ENCODE peak calls at places on chromosomes 2 and 18, in ten cellular contexts. One of them, this sample, is unnamed.

GRCh38 chr2:121722479-121722878 is 14.2 kb downstream of the NIFK start:
- DNase-seq in tibial artery: no peak
- DNase-seq in stimulated activated CD8-positive, alpha-beta memory T cell treated with anti-CD3 and anti-CD28 coated beads, Interleukin-4, amount 100 ng/mL, for 1 hour: no peak
- DNase-seq in sigmoid colon: no peak
- DNase-seq in AG20443: peak
- DNase-seq in NCI-H446: no peak
- DNase-seq in NCI-H1092: no peak
- DNase-seq in glomerular endothelial cell: no peak
- DNase-seq in CD4-positive, CD25-positive, alpha-beta regulatory T cell: no peak
- DNase-seq in RKO: peak
- DNase-seq in this sample: peak

GRCh38 chr2:196480653-196481322 is 158.7 kb upstream of the CCDC150 start:
- DNase-seq in tibial artery: no peak
- DNase-seq in stimulated activated CD8-positive, alpha-beta memory T cell treated with anti-CD3 and anti-CD28 coated beads, Interleukin-4, amount 100 ng/mL, for 1 hour: no peak
- DNase-seq in sigmoid colon: no peak
- DNase-seq in AG20443: no peak
- DNase-seq in NCI-H446: peak
- DNase-seq in NCI-H1092: no peak
- DNase-seq in glomerular endothelial cell: no peak
- DNase-seq in CD4-positive, CD25-positive, alpha-beta regulatory T cell: no peak
- DNase-seq in RKO: no peak
- DNase-seq in this sample: no peak

GRCh38 chr2:11097038-11097720 is 58.1 kb upstream of the SLC66A3 start:
- DNase-seq in tibial artery: no peak
- DNase-seq in stimulated activated CD8-positive, alpha-beta memory T cell treated with anti-CD3 and anti-CD28 coated beads, Interleukin-4, amount 100 ng/mL, for 1 hour: no peak
- DNase-seq in sigmoid colon: no peak
- DNase-seq in AG20443: peak
- DNase-seq in NCI-H446: no peak
- DNase-seq in NCI-H1092: no peak
- DNase-seq in glomerular endothelial cell: no peak
- DNase-seq in CD4-positive, CD25-positive, alpha-beta regulatory T cell: no peak
- DNase-seq in RKO: peak
- DNase-seq in this sample: peak

GRCh38 chr18:45738660-45739059 is 14.7 kb downstream of the SLC14A1 start:
- DNase-seq in tibial artery: no peak
- DNase-seq in stimulated activated CD8-positive, alpha-beta memory T cell treated with anti-CD3 and anti-CD28 coated beads, Interleukin-4, amount 100 ng/mL, for 1 hour: no peak
- DNase-seq in sigmoid colon: no peak
- DNase-seq in AG20443: no peak
- DNase-seq in NCI-H446: no peak
- DNase-seq in NCI-H1092: no peak
- DNase-seq in glomerular endothelial cell: no peak
- DNase-seq in CD4-positive, CD25-positive, alpha-beta regulatory T cell: no peak
- DNase-seq in RKO: no peak
- DNase-seq in this sample: no peak

GRCh38 chr2:88452980-88453582 is 588 bp upstream of the FOXI3 start:
- DNase-seq in tibial artery: no peak
- DNase-seq in stimulated activated CD8-positive, alpha-beta memory T cell treated with anti-CD3 and anti-CD28 coated beads, Interleukin-4, amount 100 ng/mL, for 1 hour: no peak
- DNase-seq in sigmoid colon: no peak
- DNase-seq in AG20443: no peak
- DNase-seq in NCI-H446: no peak
- DNase-seq in NCI-H1092: no peak
- DNase-seq in glomerular endothelial cell: peak
- DNase-seq in CD4-positive, CD25-positive, alpha-beta regulatory T cell: no peak
- DNase-seq in RKO: no peak
- DNase-seq in this sample: peak

GRCh38 chr2:228180126-228181097 is 1.1 kb downstream of the SPHKAP start:
- DNase-seq in tibial artery: no peak
- DNase-seq in stimulated activated CD8-positive, alpha-beta memory T cell treated with anti-CD3 and anti-CD28 coated beads, Interleukin-4, amount 100 ng/mL, for 1 hour: no peak
- DNase-seq in sigmoid colon: no peak
- DNase-seq in AG20443: peak
- DNase-seq in NCI-H446: peak
- DNase-seq in NCI-H1092: peak
- DNase-seq in glomerular endothelial cell: no peak
- DNase-seq in CD4-positive, CD25-positive, alpha-beta regulatory T cell: no peak
- DNase-seq in RKO: no peak
- DNase-seq in this sample: no peak

GRCh38 chr2:30029804-30030203 is 108.4 kb upstream of the ALK start:
- DNase-seq in tibial artery: no peak
- DNase-seq in stimulated activated CD8-positive, alpha-beta memory T cell treated with anti-CD3 and anti-CD28 coated beads, Interleukin-4, amount 100 ng/mL, for 1 hour: no peak
- DNase-seq in sigmoid colon: no peak
- DNase-seq in AG20443: no peak
- DNase-seq in NCI-H446: no peak
- DNase-seq in NCI-H1092: no peak
- DNase-seq in glomerular endothelial cell: no peak
- DNase-seq in CD4-positive, CD25-positive, alpha-beta regulatory T cell: no peak
- DNase-seq in RKO: no peak
- DNase-seq in this sample: no peak

GRCh38 chr18:79068299-79068945 is 772 bp upstream of the ATP9B start:
- DNase-seq in tibial artery: no peak
- DNase-seq in stimulated activated CD8-positive, alpha-beta memory T cell treated with anti-CD3 and anti-CD28 coated beads, Interleukin-4, amount 100 ng/mL, for 1 hour: no peak
- DNase-seq in sigmoid colon: no peak
- DNase-seq in AG20443: no peak
- DNase-seq in NCI-H446: no peak
- DNase-seq in NCI-H1092: no peak
- DNase-seq in glomerular endothelial cell: no peak
- DNase-seq in CD4-positive, CD25-positive, alpha-beta regulatory T cell: peak
- DNase-seq in RKO: no peak
- DNase-seq in this sample: no peak

GRCh38 chr2:64414736-64415435 is 39.1 kb upstream of the LGALSL start:
- DNase-seq in tibial artery: no peak
- DNase-seq in stimulated activated CD8-positive, alpha-beta memory T cell treated with anti-CD3 and anti-CD28 coated beads, Interleukin-4, amount 100 ng/mL, for 1 hour: no peak
- DNase-seq in sigmoid colon: no peak
- DNase-seq in AG20443: no peak
- DNase-seq in NCI-H446: no peak
- DNase-seq in NCI-H1092: no peak
- DNase-seq in glomerular endothelial cell: no peak
- DNase-seq in CD4-positive, CD25-positive, alpha-beta regulatory T cell: no peak
- DNase-seq in RKO: no peak
- DNase-seq in this sample: no peak

GRCh38 chr18:8662574-8663255 is 42.6 kb upstream of the MTCL1 start:
- DNase-seq in tibial artery: no peak
- DNase-seq in stimulated activated CD8-positive, alpha-beta memory T cell treated with anti-CD3 and anti-CD28 coated beads, Interleukin-4, amount 100 ng/mL, for 1 hour: no peak
- DNase-seq in sigmoid colon: no peak
- DNase-seq in AG20443: no peak
- DNase-seq in NCI-H446: no peak
- DNase-seq in NCI-H1092: peak
- DNase-seq in glomerular endothelial cell: no peak
- DNase-seq in CD4-positive, CD25-positive, alpha-beta regulatory T cell: no peak
- DNase-seq in RKO: no peak
- DNase-seq in this sample: no peak

GRCh38 chr2:43220982-43221659 is 5.3 kb downstream of the ZFP36L2 start:
- DNase-seq in tibial artery: peak
- DNase-seq in stimulated activated CD8-positive, alpha-beta memory T cell treated with anti-CD3 and anti-CD28 coated beads, Interleukin-4, amount 100 ng/mL, for 1 hour: no peak
- DNase-seq in sigmoid colon: peak
- DNase-seq in AG20443: peak
- DNase-seq in NCI-H446: peak
- DNase-seq in NCI-H1092: no peak
- DNase-seq in glomerular endothelial cell: no peak
- DNase-seq in CD4-positive, CD25-positive, alpha-beta regulatory T cell: peak
- DNase-seq in RKO: peak
- DNase-seq in this sample: peak

GRCh38 chr2:213980883-213981282 is 430.0 kb upstream of the VWC2L start:
- DNase-seq in tibial artery: no peak
- DNase-seq in stimulated activated CD8-positive, alpha-beta memory T cell treated with anti-CD3 and anti-CD28 coated beads, Interleukin-4, amount 100 ng/mL, for 1 hour: no peak
- DNase-seq in sigmoid colon: no peak
- DNase-seq in AG20443: no peak
- DNase-seq in NCI-H446: no peak
- DNase-seq in NCI-H1092: no peak
- DNase-seq in glomerular endothelial cell: peak
- DNase-seq in CD4-positive, CD25-positive, alpha-beta regulatory T cell: no peak
- DNase-seq in RKO: no peak
- DNase-seq in this sample: peak

GRCh38 chr18:50961974-50962373 is 5.9 kb upstream of the ELAC1 start:
- DNase-seq in tibial artery: no peak
- DNase-seq in stimulated activated CD8-positive, alpha-beta memory T cell treated with anti-CD3 and anti-CD28 coated beads, Interleukin-4, amount 100 ng/mL, for 1 hour: no peak
- DNase-seq in sigmoid colon: no peak
- DNase-seq in AG20443: no peak
- DNase-seq in NCI-H446: no peak
- DNase-seq in NCI-H1092: no peak
- DNase-seq in glomerular endothelial cell: no peak
- DNase-seq in CD4-positive, CD25-positive, alpha-beta regulatory T cell: no peak
- DNase-seq in RKO: peak
- DNase-seq in this sample: no peak

GRCh38 chr2:48439102-48439501 is 90.9 kb upstream of the STON1 start:
- DNase-seq in tibial artery: no peak
- DNase-seq in stimulated activated CD8-positive, alpha-beta memory T cell treated with anti-CD3 and anti-CD28 coated beads, Interleukin-4, amount 100 ng/mL, for 1 hour: no peak
- DNase-seq in sigmoid colon: no peak
- DNase-seq in AG20443: no peak
- DNase-seq in NCI-H446: no peak
- DNase-seq in NCI-H1092: no peak
- DNase-seq in glomerular endothelial cell: no peak
- DNase-seq in CD4-positive, CD25-positive, alpha-beta regulatory T cell: no peak
- DNase-seq in RKO: no peak
- DNase-seq in this sample: no peak

GRCh38 chr2:201432551-201433388 is 18.5 kb downstream of the TRAK2 start:
- DNase-seq in tibial artery: no peak
- DNase-seq in stimulated activated CD8-positive, alpha-beta memory T cell treated with anti-CD3 and anti-CD28 coated beads, Interleukin-4, amount 100 ng/mL, for 1 hour: no peak
- DNase-seq in sigmoid colon: peak
- DNase-seq in AG20443: peak
- DNase-seq in NCI-H446: peak
- DNase-seq in NCI-H1092: no peak
- DNase-seq in glomerular endothelial cell: no peak
- DNase-seq in CD4-positive, CD25-positive, alpha-beta regulatory T cell: no peak
- DNase-seq in RKO: no peak
- DNase-seq in this sample: no peak

GRCh38 chr18:55588001-55588875 is at the start of gene TCF4:
- DNase-seq in tibial artery: peak
- DNase-seq in stimulated activated CD8-positive, alpha-beta memory T cell treated with anti-CD3 and anti-CD28 coated beads, Interleukin-4, amount 100 ng/mL, for 1 hour: no peak
- DNase-seq in sigmoid colon: peak
- DNase-seq in AG20443: peak
- DNase-seq in NCI-H446: peak
- DNase-seq in NCI-H1092: peak
- DNase-seq in glomerular endothelial cell: no peak
- DNase-seq in CD4-positive, CD25-positive, alpha-beta regulatory T cell: no peak
- DNase-seq in RKO: no peak
- DNase-seq in this sample: peak

GRCh38 chr2:123953848-123954247 is 71.2 kb upstream of the CNTNAP5 start:
- DNase-seq in tibial artery: no peak
- DNase-seq in stimulated activated CD8-positive, alpha-beta memory T cell treated with anti-CD3 and anti-CD28 coated beads, Interleukin-4, amount 100 ng/mL, for 1 hour: no peak
- DNase-seq in sigmoid colon: no peak
- DNase-seq in AG20443: no peak
- DNase-seq in NCI-H446: peak
- DNase-seq in NCI-H1092: no peak
- DNase-seq in glomerular endothelial cell: no peak
- DNase-seq in CD4-positive, CD25-positive, alpha-beta regulatory T cell: no peak
- DNase-seq in RKO: peak
- DNase-seq in this sample: peak

GRCh38 chr2:144402282-144402681 is 117.6 kb downstream of the ZEB2 start:
- DNase-seq in tibial artery: no peak
- DNase-seq in stimulated activated CD8-positive, alpha-beta memory T cell treated with anti-CD3 and anti-CD28 coated beads, Interleukin-4, amount 100 ng/mL, for 1 hour: no peak
- DNase-seq in sigmoid colon: no peak
- DNase-seq in AG20443: no peak
- DNase-seq in NCI-H446: peak
- DNase-seq in NCI-H1092: no peak
- DNase-seq in glomerular endothelial cell: no peak
- DNase-seq in CD4-positive, CD25-positive, alpha-beta regulatory T cell: no peak
- DNase-seq in RKO: no peak
- DNase-seq in this sample: no peak

GRCh38 chr2:74675090-74675489 is 21.0 kb downstream of the SEMA4F start:
- DNase-seq in tibial artery: no peak
- DNase-seq in stimulated activated CD8-positive, alpha-beta memory T cell treated with anti-CD3 and anti-CD28 coated beads, Interleukin-4, amount 100 ng/mL, for 1 hour: no peak
- DNase-seq in sigmoid colon: no peak
- DNase-seq in AG20443: no peak
- DNase-seq in NCI-H446: no peak
- DNase-seq in NCI-H1092: no peak
- DNase-seq in glomerular endothelial cell: no peak
- DNase-seq in CD4-positive, CD25-positive, alpha-beta regulatory T cell: no peak
- DNase-seq in RKO: no peak
- DNase-seq in this sample: no peak

GRCh38 chr18:62881509-62882016 is 166.2 kb downstream of the PHLPP1 start:
- DNase-seq in tibial artery: peak
- DNase-seq in stimulated activated CD8-positive, alpha-beta memory T cell treated with anti-CD3 and anti-CD28 coated beads, Interleukin-4, amount 100 ng/mL, for 1 hour: no peak
- DNase-seq in sigmoid colon: no peak
- DNase-seq in AG20443: peak
- DNase-seq in NCI-H446: peak
- DNase-seq in NCI-H1092: peak
- DNase-seq in glomerular endothelial cell: peak
- DNase-seq in CD4-positive, CD25-positive, alpha-beta regulatory T cell: no peak
- DNase-seq in RKO: peak
- DNase-seq in this sample: peak

GRCh38 chr2:183495589-183496267 is 371.5 kb downstream of the NUP35 start:
- DNase-seq in tibial artery: no peak
- DNase-seq in stimulated activated CD8-positive, alpha-beta memory T cell treated with anti-CD3 and anti-CD28 coated beads, Interleukin-4, amount 100 ng/mL, for 1 hour: no peak
- DNase-seq in sigmoid colon: no peak
- DNase-seq in AG20443: no peak
- DNase-seq in NCI-H446: no peak
- DNase-seq in NCI-H1092: no peak
- DNase-seq in glomerular endothelial cell: no peak
- DNase-seq in CD4-positive, CD25-positive, alpha-beta regulatory T cell: no peak
- DNase-seq in RKO: no peak
- DNase-seq in this sample: no peak

GRCh38 chr2:203685789-203686433 is 20.5 kb upstream of the CD28 start:
- DNase-seq in tibial artery: no peak
- DNase-seq in stimulated activated CD8-positive, alpha-beta memory T cell treated with anti-CD3 and anti-CD28 coated beads, Interleukin-4, amount 100 ng/mL, for 1 hour: no peak
- DNase-seq in sigmoid colon: no peak
- DNase-seq in AG20443: no peak
- DNase-seq in NCI-H446: no peak
- DNase-seq in NCI-H1092: no peak
- DNase-seq in glomerular endothelial cell: no peak
- DNase-seq in CD4-positive, CD25-positive, alpha-beta regulatory T cell: no peak
- DNase-seq in RKO: no peak
- DNase-seq in this sample: peak

GRCh38 chr2:98393354-98393753 is 47.1 kb downstream of the CNGA3 start:
- DNase-seq in tibial artery: no peak
- DNase-seq in stimulated activated CD8-positive, alpha-beta memory T cell treated with anti-CD3 and anti-CD28 coated beads, Interleukin-4, amount 100 ng/mL, for 1 hour: no peak
- DNase-seq in sigmoid colon: no peak
- DNase-seq in AG20443: no peak
- DNase-seq in NCI-H446: no peak
- DNase-seq in NCI-H1092: no peak
- DNase-seq in glomerular endothelial cell: no peak
- DNase-seq in CD4-positive, CD25-positive, alpha-beta regulatory T cell: no peak
- DNase-seq in RKO: no peak
- DNase-seq in this sample: no peak

GRCh38 chr18:61957801-61958516 is 65.2 kb upstream of the RNF152 start:
- DNase-seq in tibial artery: no peak
- DNase-seq in stimulated activated CD8-positive, alpha-beta memory T cell treated with anti-CD3 and anti-CD28 coated beads, Interleukin-4, amount 100 ng/mL, for 1 hour: no peak
- DNase-seq in sigmoid colon: no peak
- DNase-seq in AG20443: no peak
- DNase-seq in NCI-H446: no peak
- DNase-seq in NCI-H1092: no peak
- DNase-seq in glomerular endothelial cell: peak
- DNase-seq in CD4-positive, CD25-positive, alpha-beta regulatory T cell: no peak
- DNase-seq in RKO: peak
- DNase-seq in this sample: no peak

GRCh38 chr2:120979921-120980320 is 244.3 kb downstream of the GLI2 start:
- DNase-seq in tibial artery: no peak
- DNase-seq in stimulated activated CD8-positive, alpha-beta memory T cell treated with anti-CD3 and anti-CD28 coated beads, Interleukin-4, amount 100 ng/mL, for 1 hour: no peak
- DNase-seq in sigmoid colon: no peak
- DNase-seq in AG20443: no peak
- DNase-seq in NCI-H446: no peak
- DNase-seq in NCI-H1092: no peak
- DNase-seq in glomerular endothelial cell: no peak
- DNase-seq in CD4-positive, CD25-positive, alpha-beta regulatory T cell: no peak
- DNase-seq in RKO: no peak
- DNase-seq in this sample: peak

GRCh38 chr2:8525582-8526402 is 156.1 kb upstream of the ID2 start:
- DNase-seq in tibial artery: peak
- DNase-seq in stimulated activated CD8-positive, alpha-beta memory T cell treated with anti-CD3 and anti-CD28 coated beads, Interleukin-4, amount 100 ng/mL, for 1 hour: no peak
- DNase-seq in sigmoid colon: peak
- DNase-seq in AG20443: no peak
- DNase-seq in NCI-H446: no peak
- DNase-seq in NCI-H1092: peak
- DNase-seq in glomerular endothelial cell: no peak
- DNase-seq in CD4-positive, CD25-positive, alpha-beta regulatory T cell: no peak
- DNase-seq in RKO: no peak
- DNase-seq in this sample: peak

GRCh38 chr2:84459028-84459943 is at the start of gene SUCLG1:
- DNase-seq in tibial artery: peak
- DNase-seq in stimulated activated CD8-positive, alpha-beta memory T cell treated with anti-CD3 and anti-CD28 coated beads, Interleukin-4, amount 100 ng/mL, for 1 hour: peak
- DNase-seq in sigmoid colon: peak
- DNase-seq in AG20443: peak
- DNase-seq in NCI-H446: peak
- DNase-seq in NCI-H1092: peak
- DNase-seq in glomerular endothelial cell: peak
- DNase-seq in CD4-positive, CD25-positive, alpha-beta regulatory T cell: peak
- DNase-seq in RKO: peak
- DNase-seq in this sample: peak

GRCh38 chr18:47557160-47557559 is 305.7 kb upstream of the SKOR2 start:
- DNase-seq in tibial artery: no peak
- DNase-seq in stimulated activated CD8-positive, alpha-beta memory T cell treated with anti-CD3 and anti-CD28 coated beads, Interleukin-4, amount 100 ng/mL, for 1 hour: no peak
- DNase-seq in sigmoid colon: no peak
- DNase-seq in AG20443: no peak
- DNase-seq in NCI-H446: no peak
- DNase-seq in NCI-H1092: no peak
- DNase-seq in glomerular endothelial cell: no peak
- DNase-seq in CD4-positive, CD25-positive, alpha-beta regulatory T cell: no peak
- DNase-seq in RKO: no peak
- DNase-seq in this sample: no peak

This sample was measured in bronchial epithelial cell.